ENCODE peak calls at places on chromosomes 7 and 10, in four cellular contexts. One of them, this sample, is unnamed.

GRCh38 chr10:124677871-124678565 is 66.2 kb downstream of the FAM53B start:
- DNase-seq in colonic mucosa: no peak
- DNase-seq in non-pigmented ciliary epithelial cell: no peak
- DNase-seq in Kasumi-1: no peak
- DNase-seq in this sample: no peak

GRCh38 chr10:132443998-132444876 is 47.2 kb downstream of the PWWP2B start:
- DNase-seq in non-pigmented ciliary epithelial cell: no peak
- DNase-seq in colonic mucosa: no peak
- DNase-seq in Kasumi-1: peak
- DNase-seq in this sample: no peak

GRCh38 chr10:97210576-97210975 is 24.8 kb upstream of the SLIT1 start:
- DNase-seq in Kasumi-1: peak
- DNase-seq in colonic mucosa: peak
- DNase-seq in non-pigmented ciliary epithelial cell: no peak
- DNase-seq in this sample: no peak

GRCh38 chr7:601573-602340 is 82.1 kb upstream of the PDGFA start:
- DNase-seq in non-pigmented ciliary epithelial cell: no peak
- DNase-seq in colonic mucosa: peak
- DNase-seq in Kasumi-1: no peak
- DNase-seq in this sample: peak

GRCh38 chr7:98211676-98212531 is 665 bp downstream of the BHLHA15 start:
- DNase-seq in non-pigmented ciliary epithelial cell: no peak
- DNase-seq in Kasumi-1: no peak
- DNase-seq in colonic mucosa: no peak
- DNase-seq in this sample: no peak

GRCh38 chr10:70952921-70953320 is 64.6 kb upstream of the PCBD1 start:
- DNase-seq in non-pigmented ciliary epithelial cell: no peak
- DNase-seq in colonic mucosa: no peak
- DNase-seq in Kasumi-1: no peak
- DNase-seq in this sample: no peak

GRCh38 chr7:116354171-116354545 is 143.8 kb downstream of the TES start:
- DNase-seq in colonic mucosa: peak
- DNase-seq in non-pigmented ciliary epithelial cell: no peak
- DNase-seq in Kasumi-1: no peak
- DNase-seq in this sample: peak

GRCh38 chr10:58952747-58953466 is 223.5 kb upstream of the PHYHIPL start:
- DNase-seq in non-pigmented ciliary epithelial cell: no peak
- DNase-seq in Kasumi-1: peak
- DNase-seq in colonic mucosa: peak
- DNase-seq in this sample: peak

GRCh38 chr7:50851451-50851850 is 68.8 kb upstream of the GRB10 start:
- DNase-seq in Kasumi-1: no peak
- DNase-seq in colonic mucosa: no peak
- DNase-seq in non-pigmented ciliary epithelial cell: no peak
- DNase-seq in this sample: no peak

GRCh38 chr10:119104653-119105024 is 726 bp downstream of the DENND10 start:
- DNase-seq in non-pigmented ciliary epithelial cell: no peak
- DNase-seq in Kasumi-1: no peak
- DNase-seq in colonic mucosa: peak
- DNase-seq in this sample: no peak

GRCh38 chr7:134645935-134646334 is 718 bp upstream of the BPGM start:
- DNase-seq in colonic mucosa: no peak
- DNase-seq in Kasumi-1: no peak
- DNase-seq in non-pigmented ciliary epithelial cell: no peak
- DNase-seq in this sample: no peak

GRCh38 chr10:72893136-72893798 is at the start of gene OIT3:
- DNase-seq in Kasumi-1: no peak
- DNase-seq in non-pigmented ciliary epithelial cell: no peak
- DNase-seq in colonic mucosa: no peak
- DNase-seq in this sample: no peak

GRCh38 chr7:130356121-130356759 is 11.6 kb downstream of the CPA5 start:
- DNase-seq in Kasumi-1: no peak
- DNase-seq in colonic mucosa: no peak
- DNase-seq in non-pigmented ciliary epithelial cell: peak
- DNase-seq in this sample: peak

GRCh38 chr7:138091073-138091472 is 14.8 kb downstream of the AKR1D1 start:
- DNase-seq in colonic mucosa: no peak
- DNase-seq in non-pigmented ciliary epithelial cell: no peak
- DNase-seq in Kasumi-1: no peak
- DNase-seq in this sample: no peak

GRCh38 chr10:72122221-72122620 is 33.9 kb upstream of the SPOCK2 start:
- DNase-seq in colonic mucosa: no peak
- DNase-seq in non-pigmented ciliary epithelial cell: no peak
- DNase-seq in Kasumi-1: no peak
- DNase-seq in this sample: no peak

GRCh38 chr7:12570529-12571461 is at the start of gene SCIN:
- DNase-seq in Kasumi-1: no peak
- DNase-seq in colonic mucosa: peak
- DNase-seq in non-pigmented ciliary epithelial cell: no peak
- DNase-seq in this sample: no peak

GRCh38 chr10:101710064-101710695 is 15.2 kb upstream of the FBXW4 start:
- DNase-seq in Kasumi-1: peak
- DNase-seq in colonic mucosa: no peak
- DNase-seq in non-pigmented ciliary epithelial cell: no peak
- DNase-seq in this sample: no peak